ENCODE peak calls at places on chromosomes 16 and 17, in six cellular contexts. One of them, this sample, is unnamed. For H3K4me1, the result is how much of the 10 kb centered on the place peaks cover.

GRCh38 chr17:34755371-34755770 is 176.0 kb downstream of the TMEM132E start:
- DNase-seq in cardiac muscle cell: no peak
- DNase-seq in ascending aorta: peak
- DNase-seq in fibroblast of lung: no peak
- DNase-seq in CD4-positive, CD25-positive, alpha-beta regulatory T cell: no peak
- DNase-seq in pancreas: no peak
- DNase-seq in this sample: no peak

GRCh38 chr17:40485851-40486512 is 15.4 kb downstream of the TNS4 start:
- DNase-seq in cardiac muscle cell: no peak
- DNase-seq in CD4-positive, CD25-positive, alpha-beta regulatory T cell: no peak
- DNase-seq in pancreas: no peak
- DNase-seq in ascending aorta: peak
- DNase-seq in fibroblast of lung: peak
- DNase-seq in this sample: no peak

GRCh38 chr16:30054959-30055553 is 10.5 kb upstream of the ALDOA start:
- DNase-seq in fibroblast of lung: no peak
- DNase-seq in cardiac muscle cell: peak
- DNase-seq in pancreas: peak
- DNase-seq in ascending aorta: no peak
- DNase-seq in CD4-positive, CD25-positive, alpha-beta regulatory T cell: peak
- DNase-seq in this sample: no peak

GRCh38 chr17:50219939-50220465 is 18.6 kb upstream of the COL1A1 start:
- DNase-seq in fibroblast of lung: peak
- DNase-seq in CD4-positive, CD25-positive, alpha-beta regulatory T cell: no peak
- DNase-seq in pancreas: no peak
- DNase-seq in ascending aorta: no peak
- DNase-seq in cardiac muscle cell: peak
- DNase-seq in this sample: no peak

GRCh38 chr17:16880843-16881230 is 91.1 kb downstream of the TNFRSF13B start:
- DNase-seq in pancreas: no peak
- DNase-seq in cardiac muscle cell: no peak
- DNase-seq in CD4-positive, CD25-positive, alpha-beta regulatory T cell: no peak
- DNase-seq in fibroblast of lung: no peak
- DNase-seq in ascending aorta: peak
- DNase-seq in this sample: no peak

GRCh38 chr16:84277244-84277823 is 17.3 kb upstream of the WFDC1 start:
- DNase-seq in cardiac muscle cell: peak
- DNase-seq in ascending aorta: peak
- DNase-seq in pancreas: peak
- DNase-seq in CD4-positive, CD25-positive, alpha-beta regulatory T cell: peak
- DNase-seq in fibroblast of lung: peak
- DNase-seq in this sample: peak

GRCh38 chr16:19389246-19389645 is 28.4 kb upstream of the TMC5 start:
- DNase-seq in cardiac muscle cell: peak
- DNase-seq in pancreas: peak
- DNase-seq in fibroblast of lung: peak
- DNase-seq in CD4-positive, CD25-positive, alpha-beta regulatory T cell: no peak
- DNase-seq in ascending aorta: no peak
- DNase-seq in this sample: peak

GRCh38 chr17:18159551-18160120 is 24.0 kb upstream of the ALKBH5 start:
- DNase-seq in cardiac muscle cell: no peak
- DNase-seq in CD4-positive, CD25-positive, alpha-beta regulatory T cell: no peak
- DNase-seq in fibroblast of lung: peak
- DNase-seq in pancreas: no peak
- DNase-seq in ascending aorta: no peak
- DNase-seq in this sample: no peak

DNA sequence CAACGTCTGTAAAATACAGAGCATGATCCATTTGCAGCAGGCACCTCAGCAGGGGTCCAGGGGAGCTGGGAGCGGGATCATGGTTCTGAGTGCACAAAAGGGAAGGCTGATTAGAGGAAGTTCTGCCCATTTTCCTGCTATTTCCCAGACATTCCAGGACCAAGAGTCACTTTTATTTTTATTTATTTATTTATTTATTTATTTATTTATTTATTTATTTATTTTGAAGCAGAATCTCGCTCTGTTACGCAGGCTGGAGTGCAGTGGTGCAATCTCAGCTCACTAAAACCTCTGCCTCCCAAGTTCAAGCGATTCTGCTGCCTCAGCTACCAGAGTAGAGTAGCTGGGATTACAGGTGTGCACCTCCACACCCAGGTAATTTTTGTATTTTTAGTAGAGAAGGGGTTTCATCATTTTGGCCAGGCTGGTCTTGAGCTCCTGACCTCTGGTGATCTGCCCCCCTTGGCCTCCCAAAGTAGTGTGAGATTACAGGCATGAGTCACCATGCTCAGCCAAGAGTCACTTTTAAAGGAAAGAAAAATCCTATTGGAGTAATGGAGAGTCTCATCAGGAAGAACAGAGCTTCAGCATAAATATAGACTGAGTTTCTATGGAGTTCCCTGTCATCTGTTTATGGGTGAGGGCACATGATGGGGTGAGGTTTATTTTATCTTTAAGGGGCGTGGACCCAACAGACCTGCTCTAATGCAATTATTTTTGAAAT is 355.2 kb downstream of the HAPSTR1 start:
- DNase-seq in ascending aorta: no peak
- DNase-seq in pancreas: peak
- DNase-seq in fibroblast of lung: no peak
- DNase-seq in CD4-positive, CD25-positive, alpha-beta regulatory T cell: no peak
- DNase-seq in cardiac muscle cell: no peak
- DNase-seq in this sample: no peak
- H3K4me1 ChIP-seq in ascending aorta: under half
- H3K4me1 ChIP-seq in pancreas: under half
- H3K4me1 ChIP-seq in fibroblast of lung: under half
- H3K4me1 ChIP-seq in CD4-positive, CD25-positive, alpha-beta regulatory T cell: under half
- H3K4me1 ChIP-seq in cardiac muscle cell: under half
- H3K4me1 ChIP-seq in this sample: under half

GRCh38 chr16:22927306-22927705 is 113.3 kb downstream of the HS3ST2 start:
- DNase-seq in cardiac muscle cell: no peak
- DNase-seq in pancreas: no peak
- DNase-seq in CD4-positive, CD25-positive, alpha-beta regulatory T cell: no peak
- DNase-seq in fibroblast of lung: no peak
- DNase-seq in ascending aorta: no peak
- DNase-seq in this sample: no peak
- H3K4me1 ChIP-seq in cardiac muscle cell: under half
- H3K4me1 ChIP-seq in pancreas: under half
- H3K4me1 ChIP-seq in CD4-positive, CD25-positive, alpha-beta regulatory T cell: under half
- H3K4me1 ChIP-seq in fibroblast of lung: under half
- H3K4me1 ChIP-seq in ascending aorta: under half
- H3K4me1 ChIP-seq in this sample: under half

DNA sequence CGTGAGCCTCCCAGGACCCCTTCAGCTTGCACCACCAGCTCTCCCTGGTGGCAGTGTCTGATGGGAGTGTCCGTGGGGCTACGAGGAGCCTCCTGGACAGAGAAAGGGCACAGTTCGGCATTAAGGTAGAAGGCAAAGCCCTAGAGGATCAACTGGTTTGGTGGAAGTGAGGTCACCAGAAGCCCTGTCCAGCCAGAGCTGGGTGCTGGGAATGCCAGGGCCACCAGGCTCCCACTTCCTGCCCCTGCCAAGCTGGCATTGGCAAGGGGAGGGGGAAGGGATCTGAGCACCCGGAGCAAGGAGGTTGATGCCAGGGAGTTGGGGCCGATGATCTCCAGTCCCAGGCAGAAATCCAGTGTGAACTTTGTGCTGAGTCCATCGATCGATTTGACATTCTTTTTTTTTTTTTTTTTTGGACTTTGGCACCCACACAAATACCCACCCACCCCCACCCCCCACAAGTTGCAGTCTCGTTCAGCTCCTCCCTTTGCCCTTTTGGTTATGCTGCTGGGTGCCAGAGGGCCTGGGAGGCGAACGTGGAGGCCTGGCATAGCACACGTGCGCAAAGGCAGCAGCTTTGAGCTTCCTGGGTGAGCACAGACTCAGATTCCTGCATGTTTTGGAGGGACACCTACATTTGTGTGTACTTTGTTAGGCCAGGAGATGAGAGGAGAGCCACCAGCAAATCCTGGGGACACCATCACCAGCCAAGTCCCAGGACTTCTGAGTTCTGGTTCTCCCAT is 2.1 kb downstream of the NHERF1 start:
- DNase-seq in ascending aorta: no peak
- DNase-seq in pancreas: peak
- DNase-seq in cardiac muscle cell: no peak
- DNase-seq in fibroblast of lung: no peak
- DNase-seq in CD4-positive, CD25-positive, alpha-beta regulatory T cell: no peak
- DNase-seq in this sample: no peak
- H3K4me1 ChIP-seq in ascending aorta: under half
- H3K4me1 ChIP-seq in pancreas: under half
- H3K4me1 ChIP-seq in cardiac muscle cell: under half
- H3K4me1 ChIP-seq in fibroblast of lung: under half
- H3K4me1 ChIP-seq in CD4-positive, CD25-positive, alpha-beta regulatory T cell: half or more
- H3K4me1 ChIP-seq in this sample: half or more

DNA sequence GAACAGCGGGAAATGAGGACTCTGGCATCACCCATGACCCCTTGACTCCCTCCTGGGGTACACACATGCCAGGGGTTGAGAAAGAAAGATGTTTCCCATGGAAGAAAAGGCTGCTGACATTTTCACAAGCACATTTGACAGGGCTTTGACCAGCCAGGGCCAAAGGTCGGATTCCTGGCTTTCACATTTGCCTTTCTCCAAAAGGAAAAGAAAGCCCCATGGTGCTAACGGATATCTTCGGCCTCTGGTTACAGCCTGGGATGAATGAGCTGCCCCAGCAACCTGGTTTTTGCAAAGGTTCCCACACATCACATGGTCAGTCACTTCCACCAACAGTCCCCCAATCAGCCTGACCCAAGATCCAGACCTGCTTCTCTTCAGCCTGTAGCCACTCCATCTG is 478.2 kb upstream of the CDH11 start:
- DNase-seq in fibroblast of lung: no peak
- DNase-seq in ascending aorta: no peak
- DNase-seq in pancreas: no peak
- DNase-seq in CD4-positive, CD25-positive, alpha-beta regulatory T cell: no peak
- DNase-seq in cardiac muscle cell: peak
- DNase-seq in this sample: no peak
- H3K4me1 ChIP-seq in fibroblast of lung: under half
- H3K4me1 ChIP-seq in ascending aorta: under half
- H3K4me1 ChIP-seq in pancreas: under half
- H3K4me1 ChIP-seq in CD4-positive, CD25-positive, alpha-beta regulatory T cell: under half
- H3K4me1 ChIP-seq in cardiac muscle cell: under half
- H3K4me1 ChIP-seq in this sample: under half

This sample was measured in left ventricle myocardium inferior.